ENCODE peak calls at places on chromosome 14, in eight cellular contexts. I, Q, V, W, O, N, D and M are unnamed samples.

GRCh38 chr14:103384450-103385152 is 614 bp upstream of the MARK3 start:
- DNase-seq in V (no peak), O (no peak), N (no peak), D (no peak), I (no peak), W (no peak), Q (no peak), M (no peak)

GRCh38 chr14:60845523-60845922 is 111.0 kb downstream of the MNAT1 start:
- DNase-seq in W (no peak), Q (no peak), I (no peak), V (no peak), D (no peak), O (no peak), N (no peak), M (no peak)

GRCh38 chr14:103093856-103094405 is 594 bp upstream of the EXOC3L4 start:
- DNase-seq in W (no peak), V (no peak), D (no peak), N (no peak), I (no peak), O (no peak), Q (no peak), M (no peak)

GRCh38 chr14:53516261-53516774 is 363.2 kb upstream of the DDHD1 start:
- DNase-seq in D (no peak), I (no peak), O (no peak), N (peak), Q (no peak), V (no peak), W (peak), M (no peak)

GRCh38 chr14:96097752-96098151 is 58.6 kb downstream of the C14orf132 start:
- DNase-seq in I (no peak), Q (no peak), N (no peak), W (no peak), D (no peak), O (no peak), V (no peak), M (peak)

GRCh38 chr14:101544550-101544949 is 16.7 kb upstream of the DIO3 start:
- DNase-seq in V (no peak), W (no peak), N (no peak), D (no peak), I (no peak), Q (no peak), O (no peak), M (no peak)

GRCh38 chr14:80850197-80850814 is 91.2 kb downstream of the CEP128 start:
- DNase-seq in N (peak), W (no peak), O (no peak), I (no peak), D (peak), Q (peak), V (no peak), M (no peak)

GRCh38 chr14:62209287-62209899 is 447.2 kb downstream of the SNAPC1 start:
- DNase-seq in O (no peak), D (no peak), V (no peak), Q (no peak), I (no peak), N (peak), W (peak), M (no peak)

GRCh38 chr14:68416156-68416555 is 376.7 kb downstream of the ZFP36L1 start:
- DNase-seq in V (no peak), O (no peak), N (no peak), D (no peak), W (no peak), I (no peak), Q (no peak), M (no peak)

GRCh38 chr14:91731018-91731417 is 868 bp downstream of the CATSPERB start:
- DNase-seq in I (no peak), W (no peak), O (no peak), D (no peak), V (no peak), N (no peak), Q (no peak), M (no peak)

GRCh38 chr14:69985456-69985855 is 106.2 kb downstream of the SMOC1 start:
- DNase-seq in D (no peak), W (no peak), V (no peak), Q (no peak), O (no peak), I (no peak), N (no peak), M (no peak)

GRCh38 chr14:73452341-73453191 is 5.8 kb downstream of the NUMB start:
- DNase-seq in I (no peak), D (no peak), W (no peak), Q (peak), O (no peak), N (no peak), V (no peak), M (no peak)

GRCh38 chr14:34181308-34181707 is 230.4 kb upstream of the EGLN3 start:
- DNase-seq in N (no peak), O (no peak), V (no peak), D (no peak), I (no peak), Q (no peak), W (no peak), M (no peak)

GRCh38 chr14:90087433-90087832 is 25.6 kb downstream of the KCNK13 start:
- DNase-seq in D (no peak), I (no peak), Q (no peak), V (no peak), O (no peak), N (peak), W (no peak), M (no peak)

GRCh38 chr14:105071326-105071725 is 6.1 kb upstream of the GPR132 start:
- DNase-seq in W (no peak), Q (no peak), O (no peak), D (no peak), V (no peak), N (no peak), I (no peak), M (no peak)

GRCh38 chr14:56878766-56879165 is 68.5 kb upstream of the OTX2 start:
- DNase-seq in D (no peak), W (no peak), O (no peak), I (no peak), Q (no peak), N (no peak), V (no peak), M (no peak)

GRCh38 chr14:92513204-92513965 is at the start of gene RIN3:
- DNase-seq in O (no peak), Q (no peak), W (peak), I (peak), N (no peak), D (peak), V (peak), M (peak)

GRCh38 chr14:106843376-106843775 is 1317.0 kb downstream of the TMEM121 start:
- DNase-seq in O (no peak), W (no peak), N (no peak), V (no peak), Q (no peak), I (no peak), D (no peak), M (no peak)